ENCODE peak calls at places on chromosomes 3 and 15, in four cellular contexts. W is NB4, P is AG04450, M is kidney epithelial cell. N is an unnamed sample.

GRCh38 chr15:66294932-66295235 is 1.5 kb downstream of the DIS3L start:
- DNase-seq in W (peak), P (no peak), M (no peak), N (no peak)

GRCh38 chr3:150371741-150372254 is 36.3 kb upstream of the TSC22D2 start:
- DNase-seq in W (no peak), P (peak), M (peak), N (peak)

GRCh38 chr3:125129512-125129962 is 73.7 kb upstream of the HEG1 start:
- DNase-seq in W (peak), P (peak), M (peak), N (peak)

GRCh38 chr3:72369681-72370080 is 478.6 kb downstream of the SHQ1 start:
- DNase-seq in W (no peak), P (no peak), M (no peak), N (no peak)

GRCh38 chr3:171841620-171842000 is 1.5 kb upstream of the TMEM212 start:
- DNase-seq in W (no peak), P (no peak), M (no peak), N (no peak)

GRCh38 chr15:51696566-51696965 is 15.3 kb downstream of the SCG3 start:
- DNase-seq in W (no peak), P (no peak), M (no peak), N (no peak)

GRCh38 chr3:6861989-6862879 is 1.3 kb downstream of the GRM7 start:
- DNase-seq in W (no peak), P (no peak), M (no peak), N (no peak)

GRCh38 chr15:66752078-66752477 is 50.0 kb downstream of the SMAD6 start:
- DNase-seq in W (no peak), P (no peak), M (no peak), N (no peak)

GRCh38 chr3:129756871-129757270 is 136.6 kb downstream of the TMCC1 start:
- DNase-seq in W (no peak), P (no peak), M (no peak), N (peak)

GRCh38 chr3:129313983-129314756 is 35.5 kb downstream of the HMCES start:
- DNase-seq in W (peak), P (no peak), M (no peak), N (no peak)

GRCh38 chr3:188339410-188340295 is 185.7 kb downstream of the LPP start:
- DNase-seq in W (no peak), P (no peak), M (no peak), N (no peak)

GRCh38 chr3:189652042-189652441 is 20.9 kb downstream of the TP63 start:
- DNase-seq in W (peak), P (no peak), M (no peak), N (no peak)

GRCh38 chr3:10464068-10464434 is 41.3 kb downstream of the ATP2B2 start:
- DNase-seq in W (no peak), P (no peak), M (no peak), N (no peak)

GRCh38 chr15:35697549-35698299 is 151.8 kb upstream of the DPH6 start:
- DNase-seq in W (no peak), P (peak), M (peak), N (no peak)

GRCh38 chr3:87503901-87504498 is 227.6 kb upstream of the POU1F1 start:
- DNase-seq in W (peak), P (peak), M (peak), N (peak)

GRCh38 chr15:52010633-52011595 is 8.1 kb upstream of the MAPK6 start:
- DNase-seq in W (no peak), P (peak), M (no peak), N (peak)

GRCh38 chr3:69408989-69409388 is 23.1 kb upstream of the FRMD4B start:
- DNase-seq in W (no peak), P (no peak), M (no peak), N (no peak)

GRCh38 chr3:126481808-126482502 is 6.3 kb upstream of the ZXDC start:
- DNase-seq in W (no peak), P (no peak), M (no peak), N (no peak)

GRCh38 chr15:82137261-82137660 is 91.4 kb upstream of the MEX3B start:
- DNase-seq in W (no peak), P (no peak), M (no peak), N (no peak)

GRCh38 chr3:107598926-107599754 is 76.4 kb downstream of the BBX start:
- DNase-seq in W (peak), P (no peak), M (peak), N (no peak)

GRCh38 chr3:89067736-89068135 is 39.7 kb upstream of the EPHA3 start:
- DNase-seq in W (no peak), P (no peak), M (no peak), N (no peak)

GRCh38 chr3:11631822-11632221 is 11.9 kb downstream of the VGLL4 start:
- DNase-seq in W (no peak), P (no peak), M (no peak), N (no peak)

GRCh38 chr3:197322149-197322548 is 23.7 kb upstream of the DLG1 start:
- DNase-seq in W (no peak), P (no peak), M (no peak), N (no peak)

GRCh38 chr3:57017481-57017880 is 43.0 kb upstream of the SPATA12 start:
- DNase-seq in W (peak), P (no peak), M (no peak), N (no peak)

GRCh38 chr3:53970656-53971055 is 79.0 kb upstream of the SELENOK start:
- DNase-seq in W (peak), P (no peak), M (no peak), N (no peak)

GRCh38 chr15:25670025-25670554 is 193.0 kb downstream of the ATP10A start:
- DNase-seq in W (no peak), P (no peak), M (no peak), N (peak)

GRCh38 chr3:47578691-47579632 is at the start of gene CSPG5:
- DNase-seq in W (peak), P (no peak), M (no peak), N (no peak)

GRCh38 chr3:33278106-33278672 is 947 bp downstream of the FBXL2 start:
- DNase-seq in W (no peak), P (no peak), M (no peak), N (no peak)

GRCh38 chr15:60914360-60914759 is 314.7 kb downstream of the RORA start:
- DNase-seq in W (no peak), P (no peak), M (no peak), N (peak)

GRCh38 chr15:71804226-71804625 is 6.1 kb upstream of the NR2E3 start:
- DNase-seq in W (no peak), P (no peak), M (no peak), N (no peak)

GRCh38 chr15:59160880-59161593 is 45.6 kb upstream of the LDHAL6B start:
- DNase-seq in W (peak), P (no peak), M (no peak), N (no peak)

GRCh38 chr3:175184392-175184791 is 325.3 kb downstream of the NAALADL2 start:
- DNase-seq in W (no peak), P (no peak), M (no peak), N (no peak)

GRCh38 chr3:119810018-119810435 is 28.1 kb downstream of the NR1I2 start:
- DNase-seq in W (no peak), P (no peak), M (no peak), N (no peak)
- TF ChIP-seq CTCF in W (no peak), P (peak), M (peak), N (peak)

DNA sequence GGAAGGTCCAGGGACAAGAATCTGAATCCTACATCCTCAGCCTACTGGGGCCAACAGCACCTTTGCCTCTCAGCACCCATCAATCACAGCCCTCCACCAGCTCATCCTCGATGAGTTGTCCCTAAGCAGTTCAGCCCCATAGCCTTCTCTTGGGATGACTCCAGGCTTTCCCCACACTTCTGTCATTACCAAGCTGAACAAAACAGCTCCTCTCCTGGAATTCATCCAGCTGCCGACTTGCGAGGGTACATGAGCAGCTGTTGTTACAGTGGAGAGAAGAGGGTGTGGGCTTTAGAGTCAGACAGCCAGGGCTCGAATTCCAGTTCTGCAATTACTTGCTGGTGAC is 69.0 kb upstream of the THBS1 start:
- DNase-seq in W (no peak), P (peak), M (no peak), N (no peak)
- H3K4me3 ChIP-seq in W (no peak), P (peak), M (no peak), N (no peak)

DNA sequence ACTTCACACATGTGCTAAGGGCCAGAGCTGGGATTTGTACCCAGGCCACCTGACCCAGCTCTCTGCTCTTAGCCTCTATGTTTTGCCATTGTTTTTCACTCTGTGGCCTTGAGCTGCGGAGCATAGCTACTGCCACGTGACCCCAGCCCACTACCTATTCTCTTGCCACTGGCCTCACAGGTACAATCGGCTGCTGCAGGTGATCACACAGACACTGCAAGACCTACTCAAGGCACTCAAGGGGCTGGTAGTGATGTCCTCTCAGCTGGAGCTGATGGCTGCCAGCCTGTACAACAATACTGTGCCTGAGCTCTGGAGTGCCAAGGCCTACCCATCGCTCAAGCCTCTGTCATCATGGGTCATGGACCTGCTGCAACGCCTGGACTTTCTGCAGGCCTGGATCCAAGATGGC is 46.2 kb downstream of the SEMA3G start:
- DNase-seq in W (no peak), P (no peak), M (no peak), N (no peak)
- TF ChIP-seq CTCF in W (no peak), P (no peak), M (no peak), N (no peak)

DNA sequence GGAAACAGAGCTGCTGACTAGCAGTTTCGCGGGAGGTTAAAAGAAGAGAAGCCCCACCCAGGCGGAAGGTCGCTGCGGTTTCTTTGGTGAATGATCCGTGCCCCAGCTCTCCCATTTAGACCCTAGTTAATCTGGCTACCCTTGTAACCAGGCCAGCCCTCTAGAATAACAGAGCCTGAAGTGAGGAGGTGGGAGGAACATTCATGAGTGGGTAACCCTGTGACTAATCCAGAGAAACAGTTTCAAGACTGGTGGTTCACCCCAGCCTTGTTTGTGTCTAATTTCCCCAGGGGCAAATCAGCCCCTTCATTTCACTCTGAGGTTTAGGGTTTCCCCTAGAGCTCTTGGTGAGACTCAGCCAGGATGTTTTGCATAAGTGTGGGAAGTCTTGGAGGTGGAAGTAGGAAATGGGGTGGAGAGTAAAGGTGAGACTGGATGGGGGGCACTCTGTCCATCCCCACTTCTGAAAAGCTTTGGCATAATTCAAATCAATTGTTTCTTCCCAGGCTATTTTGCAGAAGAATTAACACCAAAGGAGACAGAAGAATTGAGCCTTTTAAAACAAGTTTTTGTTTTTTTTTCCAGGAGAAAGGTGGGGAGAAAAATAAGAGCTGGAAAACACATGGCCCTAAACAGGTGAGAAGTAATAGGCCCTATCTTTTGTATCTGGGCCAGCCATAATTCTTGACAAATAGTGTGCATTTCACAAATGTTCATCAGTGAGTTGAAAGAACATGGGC is 303.1 kb downstream of the RPLP1 start:
- DNase-seq in W (peak), P (no peak), M (peak), N (no peak)
- H3K4me3 ChIP-seq in W (no peak), P (no peak), M (no peak), N (no peak)

DNA sequence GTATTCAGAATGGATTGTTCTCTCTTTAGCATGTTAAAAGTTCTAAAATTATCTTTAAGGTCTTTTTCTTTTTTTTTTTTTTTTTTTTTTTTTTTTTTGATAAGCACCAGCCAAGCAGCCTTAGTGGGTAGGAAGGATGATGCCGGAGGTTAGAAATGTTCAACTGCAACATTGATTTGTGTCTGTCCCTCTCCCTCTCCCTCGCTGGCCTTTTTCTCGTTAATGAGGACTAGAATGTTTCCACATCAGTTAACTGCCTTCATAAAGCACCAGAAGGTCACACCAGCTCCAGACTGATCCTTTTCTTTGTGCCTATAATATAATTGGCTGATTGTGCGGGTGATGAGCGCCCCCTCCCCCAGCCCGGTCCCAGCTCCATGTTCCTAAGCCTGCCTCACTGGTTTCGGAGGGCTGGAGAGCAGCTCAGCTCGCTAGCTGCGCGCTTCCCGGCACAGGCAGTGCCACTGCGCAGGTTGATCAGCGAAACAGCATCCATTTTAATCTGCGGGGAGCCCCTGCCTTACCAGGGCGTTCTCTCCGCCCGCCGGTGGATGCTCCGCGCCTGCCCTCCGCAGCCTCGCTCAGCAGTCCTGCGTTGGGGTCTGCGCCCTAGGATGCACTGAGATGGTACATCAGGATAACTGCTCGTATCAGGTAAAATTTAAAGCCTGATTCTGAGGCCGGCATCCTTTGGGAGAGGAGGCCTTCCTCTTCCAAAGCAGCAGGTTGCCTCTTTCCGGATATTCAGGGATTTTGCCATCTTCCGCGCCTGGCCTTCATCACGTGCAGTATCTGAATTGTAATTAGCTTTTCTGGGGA is 148.9 kb upstream of the IL12A start:
- DNase-seq in W (no peak), P (no peak), M (no peak), N (no peak)
- TF ChIP-seq CTCF in W (no peak), P (no peak), M (no peak), N (no peak)

GRCh38 chr3:169992781-169993180 is 26.2 kb downstream of the SEC62 start:
- DNase-seq in W (no peak), P (no peak), M (no peak), N (no peak)
- H3K4me3 ChIP-seq in W (no peak), P (no peak), M (no peak), N (no peak)